ENCODE peak calls at places on chromosomes 16 and 17, in eight cellular contexts. P is body of pancreas, H is lung, J is AG04450, N is uterus, U is adrenal gland, I is GM23248, M is heart right ventricle. S is an unnamed sample.

GRCh38 chr16:81705261-81705660 is 73.8 kb upstream of the PLCG2 start:
- DNase-seq in U (no peak), N (no peak), J (no peak), I (no peak), H (no peak), P (no peak), M (no peak), S (no peak)

GRCh38 chr17:32355649-32356377 is 5.9 kb downstream of the ZNF207 start:
- DNase-seq in U (no peak), H (no peak), J (no peak), M (no peak), I (peak), P (no peak), N (no peak), S (no peak)

GRCh38 chr16:46875243-46875642 is 8.9 kb upstream of the GPT2 start:
- DNase-seq in P (no peak), N (no peak), H (no peak), I (no peak), J (no peak), U (no peak), M (no peak), S (no peak)

GRCh38 chr17:82640046-82640445 is 8.2 kb downstream of the WDR45B start:
- DNase-seq in J (no peak), M (no peak), U (no peak), N (no peak), P (no peak), I (no peak), H (no peak), S (no peak)

GRCh38 chr16:53726625-53727024 is 22.7 kb downstream of the FTO start:
- DNase-seq in U (no peak), H (no peak), I (no peak), N (no peak), M (no peak), P (no peak), J (no peak), S (no peak)

GRCh38 chr16:54846761-54847160 is 83.9 kb upstream of the IRX5 start:
- DNase-seq in I (no peak), J (no peak), H (no peak), N (no peak), P (peak), U (no peak), M (no peak), S (no peak)

GRCh38 chr16:77183137-77183536 is 7.9 kb upstream of the MON1B start:
- DNase-seq in I (no peak), N (no peak), U (no peak), H (no peak), J (no peak), P (no peak), M (no peak), S (no peak)

GRCh38 chr17:41687828-41688640 is 651 bp upstream of the EIF1 start:
- DNase-seq in I (peak), U (peak), P (peak), N (peak), M (peak), J (no peak), H (peak), S (peak)

GRCh38 chr17:60134396-60135159 is 15.2 kb upstream of the CA4 start:
- DNase-seq in H (no peak), U (peak), M (peak), I (peak), P (peak), N (no peak), J (no peak), S (no peak)

GRCh38 chr16:12011565-12011964 is 35.0 kb downstream of the SNX29 start:
- DNase-seq in P (no peak), M (no peak), J (no peak), I (no peak), H (no peak), U (no peak), N (no peak), S (no peak)

GRCh38 chr17:76562734-76563148 is 22.9 kb downstream of the PRCD start:
- DNase-seq in H (no peak), U (peak), P (no peak), J (peak), I (peak), M (no peak), N (peak), S (peak)

GRCh38 chr16:48022496-48022895 is 133.3 kb downstream of the ABCC12 start:
- DNase-seq in U (no peak), M (no peak), H (no peak), P (no peak), N (no peak), J (no peak), I (no peak), S (no peak)

GRCh38 chr17:68821860-68822693 is 133.1 kb downstream of the ABCA8 start:
- DNase-seq in M (no peak), J (peak), N (no peak), I (peak), H (no peak), P (no peak), U (peak), S (no peak)

GRCh38 chr17:56231693-56232092 is 78.4 kb downstream of the ANKFN1 start:
- DNase-seq in U (no peak), I (no peak), J (no peak), H (no peak), M (no peak), N (no peak), P (no peak), S (no peak)

GRCh38 chr17:60327870-60328362 is 64.0 kb downstream of the USP32 start:
- DNase-seq in H (no peak), J (no peak), N (no peak), M (no peak), U (no peak), I (no peak), P (no peak), S (no peak)

GRCh38 chr16:15653227-15653626 is 3.2 kb downstream of the NDE1 start:
- DNase-seq in I (peak), P (no peak), J (peak), N (no peak), M (peak), U (no peak), H (no peak), S (no peak)

GRCh38 chr17:12085076-12085949 is 64.6 kb downstream of the MAP2K4 start:
- DNase-seq in J (no peak), P (no peak), I (no peak), N (no peak), U (no peak), H (no peak), M (no peak), S (no peak)

GRCh38 chr17:78798695-78799559 is 16.9 kb upstream of the CYTH1 start:
- DNase-seq in P (peak), M (no peak), N (no peak), I (peak), H (no peak), J (no peak), U (no peak), S (no peak)

GRCh38 chr17:78993241-78993956 is 13.7 kb upstream of the LGALS3BP start:
- DNase-seq in M (peak), N (peak), J (no peak), U (peak), P (peak), H (no peak), I (peak), S (peak)

GRCh38 chr17:83080641-83081560 is 1.5 kb downstream of the METRNL start:
- DNase-seq in N (peak), J (no peak), U (no peak), H (no peak), I (peak), P (peak), M (no peak), S (peak)

GRCh38 chr17:14118951-14119350 is 49.6 kb downstream of the COX10 start:
- DNase-seq in H (no peak), U (no peak), P (no peak), N (no peak), J (no peak), I (no peak), M (no peak), S (no peak)

GRCh38 chr17:39485555-39485954 is 24.3 kb downstream of the CDK12 start:
- DNase-seq in P (no peak), M (no peak), H (no peak), J (peak), I (peak), N (no peak), U (no peak), S (no peak)
- H3K27ac ChIP-seq in P (no peak), M (no peak), H (no peak), J (peak), I (peak), N (no peak), U (no peak), S (no peak)

DNA sequence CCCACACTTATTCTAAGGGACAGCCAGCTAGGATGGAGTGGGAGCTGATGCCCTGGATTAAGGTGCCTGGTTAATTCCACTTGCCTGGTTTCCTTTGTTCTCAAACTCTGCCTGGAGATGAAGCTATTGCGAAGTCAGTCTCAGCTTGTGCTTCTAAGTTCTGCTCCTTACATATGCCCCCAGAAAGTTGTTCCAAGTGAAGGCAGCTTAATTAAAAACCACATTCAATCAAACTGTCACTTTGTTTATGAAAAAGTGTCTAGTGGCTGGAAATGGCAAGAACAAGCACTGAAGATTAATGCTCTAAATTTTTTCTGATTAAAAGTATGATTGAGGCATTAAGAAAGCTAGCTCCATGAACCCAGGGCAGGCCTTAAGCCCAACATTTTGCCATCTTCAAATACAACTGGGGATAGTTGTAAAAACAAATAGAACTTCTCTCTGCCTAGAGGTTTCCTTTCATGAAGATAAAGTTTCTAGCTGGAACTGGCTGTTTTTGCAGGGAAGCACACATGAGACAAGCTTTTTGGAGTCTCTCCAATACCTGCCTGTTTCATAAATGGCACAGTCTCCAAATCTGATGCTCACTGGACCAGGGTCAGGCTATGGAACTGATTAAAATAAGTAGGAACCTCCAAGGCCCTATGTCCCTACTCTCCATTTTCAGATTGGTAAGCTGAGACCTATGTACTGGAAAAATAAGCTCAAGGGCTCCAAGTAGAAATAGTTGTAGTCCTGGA is 100.9 kb downstream of the GRIN2A start:
- DNase-seq in M (no peak), J (no peak), N (no peak), P (no peak), U (no peak), I (no peak), H (no peak), S (no peak)
- H3K27ac ChIP-seq in M (no peak), J (no peak), N (peak), P (no peak), U (no peak), I (no peak), H (no peak), S (no peak)

GRCh38 chr17:46885956-46886663 is 34.7 kb downstream of the WNT9B start:
- DNase-seq in N (no peak), M (no peak), J (no peak), H (no peak), U (no peak), P (no peak), I (no peak), S (no peak)
- H3K27ac ChIP-seq in N (no peak), M (no peak), J (no peak), H (no peak), U (no peak), P (no peak), I (no peak), S (no peak)

DNA sequence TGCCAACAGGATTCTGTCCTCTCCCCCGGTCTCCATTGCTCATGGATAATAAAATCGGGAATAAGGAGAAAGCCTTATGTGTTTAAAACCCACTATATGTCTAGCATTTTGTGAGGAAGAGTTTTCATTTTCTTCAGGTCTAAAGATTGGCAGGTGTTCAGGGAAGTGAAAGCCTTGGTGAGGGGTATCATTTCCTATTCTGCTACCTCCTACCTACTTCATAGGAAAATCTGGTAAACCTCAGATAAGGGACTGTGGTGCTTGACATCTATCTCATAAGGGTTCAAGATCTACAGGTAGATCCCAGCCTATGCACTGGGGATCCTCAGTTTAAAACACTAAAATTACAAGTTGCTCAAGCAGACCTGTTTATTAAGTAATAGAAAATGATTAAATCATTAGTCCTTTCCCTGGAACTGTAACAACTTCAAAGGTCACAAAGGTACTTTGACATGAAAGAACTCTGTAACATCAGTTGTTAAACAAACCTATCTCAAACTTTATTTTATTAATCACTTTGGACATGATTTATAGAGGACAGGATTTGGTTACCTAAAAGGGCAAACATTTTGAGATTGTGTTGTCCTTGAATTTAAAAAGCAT is 6.5 kb downstream of the MOSMO start:
- DNase-seq in P (no peak), J (no peak), N (no peak), M (no peak), I (no peak), U (no peak), H (no peak), S (no peak)
- H3K27ac ChIP-seq in P (peak), J (no peak), N (no peak), M (no peak), I (no peak), U (no peak), H (no peak), S (no peak)

GRCh38 chr16:75996491-75996890 is 270.2 kb upstream of the CPHXL start:
- DNase-seq in H (no peak), U (no peak), J (no peak), M (no peak), I (no peak), P (no peak), N (no peak), S (no peak)
- H3K27ac ChIP-seq in H (no peak), U (no peak), J (no peak), M (no peak), I (no peak), P (no peak), N (no peak), S (no peak)

DNA sequence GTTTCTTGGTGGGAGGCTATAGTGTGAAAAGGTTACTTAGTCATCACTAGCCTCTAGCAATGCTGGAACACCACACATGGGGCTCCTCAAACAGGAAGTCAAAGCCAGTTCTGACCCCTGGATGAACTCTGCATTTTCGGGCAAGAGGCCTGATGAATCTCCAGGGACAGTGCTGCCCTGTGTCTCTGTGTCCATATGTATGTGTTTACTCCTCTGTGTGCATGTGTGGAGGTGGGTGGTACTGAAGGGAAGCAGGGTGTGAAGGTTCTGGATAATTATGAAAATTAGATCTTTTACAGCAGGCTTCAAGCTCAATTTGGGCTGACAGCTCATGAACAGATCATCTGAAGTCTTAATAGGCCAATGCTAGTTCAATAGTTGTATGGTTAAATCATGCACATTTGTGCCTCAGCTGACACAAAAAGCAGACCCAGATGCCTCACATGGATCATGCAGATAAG is 133.6 kb downstream of the SNX11 start:
- DNase-seq in J (no peak), P (peak), H (peak), M (peak), U (peak), N (peak), I (peak), S (no peak)
- H3K27ac ChIP-seq in J (no peak), P (no peak), H (no peak), M (peak), U (no peak), N (peak), I (peak), S (no peak)

DNA sequence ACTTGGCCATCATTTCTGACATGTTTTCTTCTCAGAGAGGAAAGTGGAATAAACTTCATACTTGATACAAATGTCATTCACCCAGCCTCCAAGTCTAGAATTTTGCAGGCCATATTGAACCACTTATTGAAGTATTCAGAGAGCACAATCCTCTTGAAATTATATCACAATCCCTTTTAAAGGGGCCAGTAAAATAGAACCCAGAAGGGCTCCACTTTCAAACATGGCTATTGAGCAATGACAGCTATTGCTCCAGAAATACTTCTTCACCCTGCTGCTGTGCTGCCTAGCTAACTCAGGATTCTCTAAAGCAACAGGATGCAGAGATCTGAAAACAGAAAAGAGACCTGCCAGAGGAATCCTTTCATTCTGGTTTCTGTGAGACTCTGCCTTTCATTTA is 275.0 kb upstream of the CDH5 start:
- DNase-seq in U (no peak), J (no peak), M (no peak), N (no peak), H (no peak), P (no peak), I (peak), S (no peak)
- H3K27ac ChIP-seq in U (no peak), J (no peak), M (no peak), N (no peak), H (peak), P (no peak), I (no peak), S (no peak)

DNA sequence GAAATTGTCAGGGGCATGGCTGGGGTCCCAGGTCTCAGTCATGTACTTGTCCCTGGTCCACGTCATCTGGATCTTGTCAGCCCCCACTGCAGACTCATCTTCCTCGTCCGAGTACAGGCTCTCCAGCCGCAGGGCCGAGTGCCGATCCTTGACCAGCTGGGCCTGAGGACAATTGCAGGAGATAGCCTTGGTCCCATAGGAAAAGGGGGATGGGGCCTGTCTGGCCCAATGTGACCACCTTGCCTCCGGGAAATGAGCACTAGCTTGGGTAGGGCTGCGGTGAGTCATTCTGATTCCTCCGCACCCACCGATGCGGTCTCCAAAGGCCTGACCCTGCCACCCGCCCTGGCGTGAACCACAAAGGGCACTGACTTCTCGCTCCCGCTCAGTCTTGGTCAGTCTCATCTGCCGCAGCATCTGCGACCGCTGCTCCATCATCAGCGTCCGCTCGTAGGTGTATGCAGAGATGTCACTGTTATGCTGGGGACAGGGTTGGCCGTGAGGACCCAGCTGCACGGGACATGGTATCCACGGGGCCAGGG is 1.5 kb upstream of the LCAT start:
- DNase-seq in H (no peak), N (no peak), M (no peak), U (no peak), P (no peak), I (no peak), J (no peak), S (no peak)
- H3K27ac ChIP-seq in H (peak), N (peak), M (peak), U (no peak), P (no peak), I (no peak), J (no peak), S (no peak)

GRCh38 chr16:27602103-27602502 is 52.2 kb downstream of the KATNIP start:
- DNase-seq in J (no peak), M (no peak), N (no peak), H (no peak), I (no peak), U (no peak), P (no peak), S (no peak)
- H3K27ac ChIP-seq in J (no peak), M (no peak), N (no peak), H (no peak), I (no peak), U (no peak), P (no peak), S (no peak)

DNA sequence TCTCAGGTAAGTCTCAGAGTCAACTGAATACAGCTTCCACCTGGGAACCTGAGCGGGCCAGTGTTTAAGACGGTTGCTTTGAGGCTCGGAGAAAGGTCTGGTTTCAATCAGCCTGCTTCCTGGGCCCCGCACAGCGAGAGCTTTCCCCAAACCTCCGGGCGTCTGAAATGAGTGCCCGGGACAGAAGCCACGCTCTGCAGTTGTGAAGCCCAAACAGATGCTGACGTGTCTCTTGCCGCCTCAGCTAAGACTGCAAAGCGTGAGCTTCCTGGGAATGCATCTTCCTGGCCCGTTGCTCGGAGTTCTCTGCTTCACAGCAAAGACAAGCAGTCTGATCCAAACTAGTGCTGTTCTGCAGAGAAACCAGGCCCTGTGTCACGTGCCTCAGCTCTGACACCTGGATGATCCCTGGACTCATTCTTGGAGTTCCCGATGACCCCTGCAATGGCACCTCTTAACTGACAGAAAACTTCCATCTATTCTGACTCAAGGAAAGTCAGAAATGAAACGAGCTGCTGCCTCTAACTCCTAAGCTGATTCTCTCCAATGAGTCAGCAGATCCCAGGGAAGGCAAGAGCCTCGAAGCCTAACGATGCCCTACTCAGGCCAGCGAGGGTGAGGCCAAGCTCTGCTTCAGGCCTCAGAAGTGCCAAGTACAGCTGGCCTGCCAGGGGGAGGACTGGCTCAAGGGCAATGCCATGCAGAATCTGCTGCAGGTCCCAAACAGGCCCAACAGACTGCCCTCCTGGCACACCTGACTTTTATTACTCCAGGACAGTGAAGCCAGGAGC is 36.5 kb downstream of the PLXDC1 start:
- DNase-seq in I (peak), J (no peak), U (no peak), N (peak), P (peak), H (no peak), M (no peak), S (no peak)
- H3K27ac ChIP-seq in I (peak), J (peak), U (no peak), N (peak), P (no peak), H (no peak), M (no peak), S (peak)